ENCODE peak calls at places on chromosomes 5 and 9, in four cellular contexts. G is breast epithelium, O is spleen, R is Calu3. M is an unnamed sample.

GRCh38 chr9:12640021-12640587 is 53.1 kb upstream of the TYRP1 start:
- DNase-seq in G (no peak), O (no peak), R (no peak), M (no peak)

GRCh38 chr5:98341038-98341710 is 432.3 kb upstream of the RGMB start:
- DNase-seq in G (no peak), O (no peak), R (no peak), M (no peak)

GRCh38 chr9:71446081-71446480 is 322.2 kb downstream of the CEMIP2 start:
- DNase-seq in G (no peak), O (no peak), R (no peak), M (no peak)

GRCh38 chr9:106203832-106204516 is 509.6 kb downstream of the TMEM38B start:
- DNase-seq in G (no peak), O (no peak), R (no peak), M (no peak)

GRCh38 chr9:32251539-32251938 is 132.9 kb upstream of the ACO1 start:
- DNase-seq in G (no peak), O (no peak), R (peak), M (peak)

GRCh38 chr9:114720296-114720695 is 38.3 kb upstream of the TEX48 start:
- DNase-seq in G (no peak), O (no peak), R (no peak), M (no peak)

GRCh38 chr9:106928350-106928749 is 65.4 kb downstream of the ZNF462 start:
- DNase-seq in G (no peak), O (no peak), R (no peak), M (no peak)

GRCh38 chr5:113846941-113847340 is 333.4 kb downstream of the YTHDC2 start:
- DNase-seq in G (no peak), O (no peak), R (no peak), M (no peak)

GRCh38 chr5:164332349-164333196 is 827.2 kb downstream of the MAT2B start:
- DNase-seq in G (no peak), O (no peak), R (no peak), M (no peak)

GRCh38 chr5:142215915-142216681 is 107.5 kb downstream of the NDFIP1 start:
- DNase-seq in G (peak), O (no peak), R (peak), M (no peak)

DNA sequence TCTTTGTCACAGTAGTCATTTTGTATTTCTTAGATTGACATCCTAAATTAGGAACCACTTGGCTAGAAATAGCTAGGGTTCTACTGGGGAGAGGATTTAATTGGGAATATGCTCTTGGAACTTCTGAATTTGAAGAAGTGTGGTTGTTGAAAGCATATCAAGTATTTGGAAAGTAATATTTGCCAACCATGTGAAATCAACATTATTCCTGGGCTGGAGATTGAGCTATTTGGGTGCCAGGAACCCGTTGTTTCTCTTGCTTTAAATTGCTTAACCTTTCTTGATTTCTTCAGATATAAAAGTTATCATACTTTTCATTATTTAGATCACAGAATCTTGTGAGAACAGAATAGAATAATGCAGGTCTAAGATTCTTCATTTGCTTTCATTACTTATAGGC is 178.4 kb upstream of the ELL2 start:
- DNase-seq in G (no peak), O (no peak), R (no peak), M (no peak)
- TF ChIP-seq CTCF in G (no peak), O (no peak), R (no peak), M (no peak)

GRCh38 chr9:842918-843468 is 1.5 kb downstream of the DMRT1 start:
- DNase-seq in G (no peak), O (peak), R (no peak), M (no peak)

GRCh38 chr9:841371-842209 is at the start of gene DMRT1:
- DNase-seq in G (no peak), O (peak), R (no peak), M (no peak)

GRCh38 chr9:840343-840742 is 1.2 kb upstream of the DMRT1 start:
- DNase-seq in G (no peak), O (peak), R (no peak), M (no peak)
- TF ChIP-seq CTCF in G (no peak), O (no peak), R (no peak), M (no peak)

DNA sequence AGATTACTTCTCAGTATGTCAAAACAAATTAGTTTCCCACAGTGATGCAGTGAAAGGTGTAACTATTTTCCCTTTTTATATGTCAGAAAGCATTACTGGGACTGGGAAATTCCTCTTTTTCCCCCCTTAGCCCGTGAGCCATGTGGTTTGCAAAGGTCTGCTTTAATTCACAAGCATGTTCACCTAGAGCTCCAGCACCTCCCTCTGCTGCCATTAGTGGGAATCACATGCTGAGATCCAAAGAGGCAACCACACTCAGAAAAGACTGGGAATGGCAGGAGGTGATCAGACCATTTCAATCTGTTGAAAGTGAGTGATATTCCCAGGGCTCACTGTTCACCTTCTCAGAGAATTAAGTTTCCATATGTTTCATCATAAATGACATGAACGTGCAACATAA is 703.7 kb upstream of the WWC1 start:
- DNase-seq in G (no peak), O (no peak), R (peak), M (no peak)
- TF ChIP-seq CTCF in G (no peak), O (no peak), R (peak), M (peak)

GRCh38 chr5:168422431-168422830 is 63.8 kb upstream of the RARS1 start:
- DNase-seq in G (no peak), O (no peak), R (no peak), M (no peak)
- TF ChIP-seq CTCF in G (no peak), O (no peak), R (no peak), M (no peak)

GRCh38 chr9:78115073-78115472 is 83.5 kb upstream of the GNAQ start:
- DNase-seq in G (no peak), O (no peak), R (no peak), M (no peak)
- TF ChIP-seq CTCF in G (no peak), O (no peak), R (no peak), M (peak)

GRCh38 chr9:91948061-91948422 is 2.0 kb downstream of the ROR2 start:
- DNase-seq in G (no peak), O (no peak), R (no peak), M (no peak)

GRCh38 chr9:91946825-91947224 is 3.2 kb downstream of the ROR2 start:
- DNase-seq in G (no peak), O (no peak), R (no peak), M (no peak)

GRCh38 chr9:91949293-91949945 is 609 bp downstream of the ROR2 start:
- DNase-seq in G (no peak), O (no peak), R (no peak), M (no peak)

GRCh38 chr9:91949946-91950664 is at the start of gene ROR2:
- DNase-seq in G (peak), O (peak), R (peak), M (peak)

GRCh38 chr9:91948423-91949292 is 1.4 kb downstream of the ROR2 start:
- DNase-seq in G (peak), O (no peak), R (peak), M (no peak)
- TF ChIP-seq CTCF in G (no peak), O (no peak), R (no peak), M (no peak)

GRCh38 chr5:79200573-79201183 is 35.3 kb upstream of the JMY start:
- DNase-seq in G (no peak), O (no peak), R (peak), M (no peak)
- TF ChIP-seq CTCF in G (no peak), O (no peak), R (peak), M (peak)

DNA sequence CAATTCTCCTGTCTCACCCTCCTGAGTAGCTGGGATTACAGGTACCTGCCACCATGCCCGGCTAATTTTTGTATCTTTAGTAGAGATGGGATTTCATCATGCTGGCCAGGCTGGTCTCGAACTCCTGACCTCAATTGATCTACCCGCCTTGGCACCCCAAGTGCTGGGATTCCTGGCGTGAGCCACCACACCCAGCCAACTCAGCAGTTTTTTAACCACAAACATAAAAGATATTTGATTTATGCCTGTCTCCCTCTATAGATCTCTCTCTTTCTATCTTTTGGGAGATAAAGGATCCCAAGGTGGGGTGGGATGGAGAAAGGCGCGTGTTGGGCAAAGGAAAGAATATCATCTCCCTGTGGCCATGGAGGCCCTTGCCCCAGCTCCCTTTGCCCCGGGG is 26.8 kb downstream of the NR4A3 start:
- DNase-seq in G (no peak), O (no peak), R (no peak), M (no peak)
- TF ChIP-seq CTCF in G (no peak), O (no peak), R (no peak), M (no peak)

M was measured in D721Med.